ENCODE peak calls at places on chromosomes 3 and 15, in ten cellular contexts. T is astrocyte of the spinal cord; J is GM20000; S is body of pancreas; G is activated CD8-positive, alpha-beta T cell treated with anti-CD3 and anti-CD28 coated beads for 36 hours; X is transverse colon; M is choroid plexus epithelial cell; V is breast epithelium; D is glutamatergic neuron; E is fibroblast of the aortic adventitia. N is an unnamed sample.

GRCh38 chr15:41577863-41578735 is 19.1 kb downstream of the TYRO3 start:
- DNase-seq in T (no peak), J (no peak), S (peak; percentile 40), G (no peak), X (no peak), M (no peak), V (no peak), D (no peak), E (no peak), N (no peak)

GRCh38 chr3:106401666-106402319 is 533.0 kb upstream of the CBLB start:
- DNase-seq in T (peak; percentile 52), J (no peak), S (no peak), G (no peak), X (no peak), M (peak; percentile 71), V (no peak), D (no peak), E (peak; percentile 83), N (no peak)

GRCh38 chr3:160968731-160969130 is 136.4 kb downstream of the B3GALNT1 start:
- DNase-seq in T (peak; percentile 38), J (no peak), S (no peak), G (no peak), X (no peak), M (peak; percentile 38), V (no peak), D (no peak), E (peak; percentile 11), N (no peak)

GRCh38 chr3:157086053-157086761 is 73.7 kb downstream of the CCNL1 start:
- DNase-seq in T (no peak), J (no peak), S (peak; percentile 66), G (no peak), X (no peak), M (no peak), V (no peak), D (no peak), E (no peak), N (no peak)

GRCh38 chr15:87619161-87619960 is 637.2 kb downstream of the NTRK3 start:
- DNase-seq in T (peak; percentile 84), J (no peak), S (no peak), G (no peak), X (no peak), M (peak; percentile 94), V (no peak), D (no peak), E (peak; percentile 100), N (no peak)

GRCh38 chr3:46922871-46923558 is 45.5 kb downstream of the PTH1R start:
- DNase-seq in T (no peak), J (no peak), S (peak; percentile 5), G (no peak), X (peak; percentile 1), M (no peak), V (no peak), D (no peak), E (no peak), N (no peak)

GRCh38 chr3:107990926-107991325 is 99.9 kb downstream of the CD47 start:
- DNase-seq in T (no peak), J (no peak), S (no peak), G (no peak), X (no peak), M (no peak), V (no peak), D (no peak), E (no peak), N (no peak)

GRCh38 chr3:89964347-89964746 is 856.9 kb downstream of the EPHA3 start:
- DNase-seq in T (peak; percentile 45), J (no peak), S (no peak), G (no peak), X (no peak), M (peak; percentile 83), V (no peak), D (no peak), E (peak; percentile 18), N (no peak)

GRCh38 chr3:136728918-136729317 is 23.3 kb downstream of the STAG1 start:
- DNase-seq in T (peak; percentile 82), J (no peak), S (no peak), G (no peak), X (no peak), M (peak; percentile 74), V (no peak), D (no peak), E (peak; percentile 82), N (no peak)

GRCh38 chr3:64340636-64341240 is 115.5 kb upstream of the PRICKLE2 start:
- DNase-seq in T (peak; percentile 87), J (no peak), S (no peak), G (no peak), X (no peak), M (peak; percentile 89), V (no peak), D (no peak), E (peak; percentile 83), N (no peak)

GRCh38 chr3:169169340-169169963 is 494.1 kb downstream of the MECOM start:
- DNase-seq in T (no peak), J (no peak), S (no peak), G (no peak), X (no peak), M (no peak), V (no peak), D (no peak), E (no peak), N (no peak)

GRCh38 chr3:187292186-187292585 is 649 bp upstream of the MASP1 start:
- DNase-seq in T (no peak), J (no peak), S (peak; percentile 13), G (no peak), X (no peak), M (no peak), V (no peak), D (no peak), E (no peak), N (no peak)

GRCh38 chr3:64763980-64764379 is 76.2 kb upstream of the ADAMTS9 start:
- DNase-seq in T (no peak), J (no peak), S (no peak), G (no peak), X (no peak), M (no peak), V (no peak), D (no peak), E (no peak), N (no peak)

GRCh38 chr3:45931476-45931875 is 11.8 kb upstream of the CXCR6 start:
- DNase-seq in T (no peak), J (no peak), S (no peak), G (no peak), X (no peak), M (no peak), V (no peak), D (no peak), E (no peak), N (no peak)

GRCh38 chr15:58138106-58138505 is at the start of gene AQP9:
- DNase-seq in T (no peak), J (no peak), S (no peak), G (no peak), X (no peak), M (no peak), V (no peak), D (no peak), E (no peak), N (no peak)

GRCh38 chr15:69093127-69093526 is 67.3 kb upstream of the GLCE start:
- DNase-seq in T (peak; percentile 13), J (no peak), S (no peak), G (no peak), X (no peak), M (peak; percentile 71), V (no peak), D (no peak), E (no peak), N (no peak)

DNA sequence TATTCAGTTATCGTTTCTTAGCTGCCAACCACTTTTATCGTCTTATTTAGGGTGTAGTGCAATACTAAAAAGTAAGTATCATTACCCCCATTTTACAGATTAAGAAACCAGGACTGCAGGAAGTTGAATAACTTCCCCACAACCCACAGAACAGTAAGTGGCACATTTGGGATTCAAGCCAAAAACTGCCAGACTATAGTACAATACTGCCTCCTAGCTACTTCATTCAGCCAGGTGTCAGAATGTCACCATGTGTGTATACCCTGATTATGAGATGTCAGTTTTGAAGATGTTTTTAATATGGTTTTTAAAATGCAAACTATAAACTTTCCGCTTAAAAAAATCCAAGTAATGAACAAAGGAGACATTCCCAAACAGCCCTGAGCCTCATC is 74.2 kb upstream of the PROK2 start:
- DNase-seq in T (no peak), J (no peak), S (peak; percentile 25), G (peak; percentile 12), X (no peak), M (peak; percentile 34), V (no peak), D (no peak), E (peak; percentile 10), N (no peak)
- TF ChIP-seq CTCF in T (peak; percentile 5), J (no peak), S (peak; percentile 39), G (peak; percentile 57), X (peak; percentile 21), M (peak; percentile 38), V (peak; percentile 28), D (no peak), E (no peak), N (peak; percentile 60)

DNA sequence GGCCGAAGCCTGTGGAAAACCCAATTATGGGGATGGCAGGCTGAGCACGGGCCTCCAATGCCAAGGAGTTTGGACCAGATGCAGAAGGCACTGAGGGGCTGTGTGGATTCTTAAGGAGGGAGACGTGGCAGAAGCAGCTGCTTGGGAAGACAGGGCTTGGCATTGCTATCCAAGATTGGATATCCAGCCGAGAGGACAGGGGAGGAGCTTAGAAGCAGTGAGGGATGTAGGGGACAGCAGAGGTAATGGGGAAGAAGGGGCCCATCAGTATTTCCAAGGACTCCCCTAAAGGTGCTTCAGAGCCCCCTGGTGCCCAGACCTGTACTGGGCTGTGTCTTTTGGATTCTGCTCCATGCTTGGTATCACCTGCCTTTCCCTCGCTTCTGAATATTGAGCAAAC is 112.8 kb upstream of the TLE3 start:
- DNase-seq in T (no peak), J (no peak), S (peak; percentile 15), G (peak; percentile 8), X (no peak), M (no peak), V (no peak), D (no peak), E (no peak), N (no peak)
- TF ChIP-seq CTCF in T (peak; percentile 14), J (no peak), S (no peak), G (no peak), X (no peak), M (peak; percentile 21), V (no peak), D (no peak), E (no peak), N (no peak)

DNA sequence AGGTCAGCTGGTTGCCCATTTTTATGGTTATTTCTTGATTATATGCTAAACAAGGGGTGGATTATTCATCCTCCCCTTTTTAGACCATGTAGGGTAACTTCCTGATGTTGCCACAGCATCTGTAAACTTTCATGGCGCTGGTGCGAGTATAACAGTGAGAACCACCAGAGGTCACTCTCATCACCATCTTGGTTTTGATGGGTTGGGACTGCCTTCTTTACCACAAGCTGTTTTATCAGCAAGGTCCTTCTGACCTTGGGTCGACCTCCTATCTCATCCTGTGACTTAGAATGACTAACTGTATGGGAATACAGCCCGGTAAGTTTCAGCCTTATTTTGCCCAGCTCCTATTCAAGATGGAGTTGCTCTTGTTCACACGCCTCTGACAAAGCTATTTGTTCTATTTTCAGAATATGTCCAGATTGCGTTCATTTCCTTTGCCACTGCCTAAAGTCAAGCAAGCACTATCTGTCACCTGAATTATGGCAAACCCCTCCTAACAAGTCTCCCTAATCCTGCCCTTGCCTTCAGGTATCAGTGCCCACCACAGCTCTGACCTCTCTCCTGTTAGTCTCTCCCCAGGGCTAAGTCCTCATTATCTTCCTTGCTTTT is 308.5 kb downstream of the ROBO2 start:
- DNase-seq in T (peak; percentile 14), J (no peak), S (no peak), G (no peak), X (no peak), M (peak; percentile 55), V (no peak), D (peak; percentile 16), E (no peak), N (peak; percentile 6)
- TF ChIP-seq CTCF in T (peak; percentile 46), J (no peak), S (peak; percentile 27), G (no peak), X (no peak), M (peak; percentile 68), V (no peak), D (peak; percentile 38), E (no peak), N (peak; percentile 62)

GRCh38 chr15:64961013-64961412 is 28.7 kb downstream of the SPG21 start:
- DNase-seq in T (no peak), J (no peak), S (no peak), G (no peak), X (no peak), M (no peak), V (no peak), D (no peak), E (no peak), N (no peak)
- TF ChIP-seq CTCF in T (no peak), J (no peak), S (no peak), G (no peak), X (no peak), M (peak; percentile 9), V (no peak), D (no peak), E (no peak), N (no peak)

N was measured in neural crest cell.